ENCODE peak calls at places on chromosomes 7 and 10, in nine cellular contexts. C, P, M, E, N, O, D, H and Q are unnamed samples.

GRCh38 chr10:102753724-102754123 is 10.0 kb downstream of the WBP1L start:
- DNase-seq in M (no peak), N (no peak), C (no peak), D (no peak), H (no peak), E (no peak), P (no peak), O (no peak), Q (no peak)

GRCh38 chr10:90746829-90747228 is 111.0 kb downstream of the HTR7 start:
- DNase-seq in N (no peak), C (no peak), P (no peak), D (no peak), O (no peak), H (no peak), M (no peak), E (no peak), Q (no peak)

GRCh38 chr10:513393-513792 is 176.1 kb downstream of the DIP2C start:
- DNase-seq in H (no peak), D (no peak), E (peak; percentile 4), C (no peak), N (no peak), M (peak; percentile 16), O (peak; percentile 72), P (no peak), Q (no peak)

GRCh38 chr10:124728071-124728829 is 15.9 kb downstream of the FAM53B start:
- DNase-seq in D (no peak), C (no peak), O (peak; percentile 79), P (peak; percentile 53), H (peak; percentile 33), E (peak; percentile 64), M (peak; percentile 60), N (no peak), Q (no peak)

GRCh38 chr10:114404171-114405010 is at the start of gene AFAP1L2:
- DNase-seq in H (no peak), E (peak; percentile 54), P (no peak), N (no peak), D (no peak), C (peak; percentile 45), O (no peak), M (peak; percentile 78), Q (no peak)

GRCh38 chr10:3113343-3113720 is 46.0 kb downstream of the PFKP start:
- DNase-seq in H (no peak), M (no peak), P (no peak), C (no peak), N (no peak), D (no peak), O (no peak), E (no peak), Q (no peak)

GRCh38 chr10:129785536-129785981 is 178.5 kb downstream of the EBF3 start:
- DNase-seq in H (no peak), M (no peak), O (peak; percentile 71), D (no peak), P (no peak), E (no peak), C (no peak), N (no peak), Q (no peak)

GRCh38 chr7:147829021-147829420 is 761.5 kb upstream of the C7orf33 start:
- DNase-seq in N (no peak), C (no peak), O (no peak), E (no peak), H (no peak), P (no peak), M (no peak), D (no peak), Q (no peak)

GRCh38 chr10:63681965-63682704 is 160.9 kb downstream of the REEP3 start:
- DNase-seq in H (no peak), M (no peak), O (no peak), D (peak; percentile 65), N (no peak), E (peak; percentile 38), C (peak; percentile 86), P (no peak), Q (no peak)

GRCh38 chr10:85604136-85604725 is 762.4 kb downstream of the GRID1 start:
- DNase-seq in C (no peak), N (no peak), D (no peak), H (no peak), E (no peak), M (no peak), O (no peak), P (no peak), Q (no peak)

DNA sequence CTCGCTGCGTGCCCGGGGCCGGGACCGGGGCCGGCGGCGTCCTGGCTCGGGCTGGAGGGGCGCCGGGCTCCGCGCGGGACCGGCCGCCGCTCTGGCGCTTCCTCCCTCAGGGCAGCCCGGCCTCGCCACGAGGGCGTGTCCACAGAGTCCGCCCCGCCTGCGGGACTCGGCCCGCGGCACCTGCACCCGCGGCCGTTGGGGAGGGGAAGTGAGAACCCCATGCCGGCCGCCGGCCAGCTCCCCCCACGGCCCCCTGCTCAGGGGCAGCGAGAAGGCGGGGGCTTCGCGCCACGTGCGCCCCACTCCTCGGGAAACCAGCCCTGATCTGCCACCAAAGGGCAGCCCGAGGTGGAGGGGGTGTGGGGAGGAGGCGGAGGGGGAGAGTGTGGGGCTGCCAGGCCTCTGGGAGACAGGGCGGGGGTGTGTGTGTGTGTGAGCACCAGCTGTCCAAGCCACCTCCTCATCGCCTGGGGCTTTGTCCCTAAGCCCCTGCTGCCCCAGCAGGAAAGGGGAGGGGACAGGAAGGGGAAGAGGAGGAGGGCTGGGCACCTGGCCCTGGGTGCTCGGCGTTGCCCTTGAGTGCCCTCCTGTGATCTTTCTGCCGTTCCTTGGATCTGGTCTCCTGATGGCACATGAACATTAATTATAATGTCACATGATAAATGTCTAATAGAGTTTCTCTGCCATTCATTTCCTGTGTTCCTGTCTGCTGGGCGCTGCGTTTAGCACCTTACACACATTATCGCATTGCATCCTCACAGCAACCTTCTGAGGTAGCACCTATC is at the start of gene PIK3AP1:
- DNase-seq in O (peak; percentile 98), C (no peak), E (peak; percentile 74), D (no peak), H (peak; percentile 43), P (peak; percentile 80), N (no peak), M (peak; percentile 60), Q (peak; percentile 25)
- TF ChIP-seq POLR2A in O (no peak), C (no peak), E (no peak), D (no peak), H (no peak), P (no peak), N (peak; percentile 40), M (no peak), Q (no peak)

DNA sequence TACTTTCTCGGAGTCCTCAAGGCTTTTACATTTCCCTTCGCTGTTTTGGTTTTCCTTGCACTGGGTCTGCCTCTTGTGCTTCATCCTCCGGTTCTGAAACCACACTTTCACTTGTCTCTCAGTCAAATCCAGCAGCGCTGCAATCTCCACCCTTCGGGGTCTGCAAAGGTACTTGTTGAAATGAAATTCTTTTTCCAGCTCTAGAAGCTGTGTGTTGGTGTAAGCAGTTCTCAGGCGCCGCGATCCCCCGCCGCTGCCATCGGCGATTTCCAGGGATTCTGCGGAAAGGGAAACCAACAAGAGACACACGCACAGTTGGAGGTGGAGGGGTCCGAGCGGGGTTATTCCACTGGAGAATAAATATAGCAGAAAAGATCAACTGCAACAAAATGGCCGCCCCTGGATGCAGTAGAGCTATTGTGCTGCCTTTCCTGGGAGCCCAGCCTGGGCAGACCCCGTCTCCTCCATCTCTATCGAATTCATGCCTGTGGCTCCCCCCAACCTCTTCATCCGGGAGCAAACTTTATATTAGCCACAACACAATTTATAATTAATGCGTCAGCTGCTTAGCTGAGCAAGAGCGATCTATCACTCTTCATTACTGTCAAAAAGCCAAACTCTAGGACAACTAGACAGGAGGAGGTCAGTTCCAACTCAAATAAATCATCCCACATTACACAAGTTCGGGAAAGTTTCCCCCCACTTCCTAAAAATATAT is 1.1 kb downstream of the HOXA2 start:
- DNase-seq in E (no peak), H (no peak), D (no peak), M (peak; percentile 49), C (no peak), O (no peak), P (no peak), N (no peak), Q (no peak)
- H3K4me3 ChIP-seq in E (peak overlapping the region; percentile 27), H (peak overlapping the region; percentile 64), D (no peak overlapping the region), M (no peak overlapping the region), C (no peak overlapping the region), O (peak overlapping the region; percentile 23), P (peak overlapping the region; percentile 21), N (no peak overlapping the region), Q (no peak overlapping the region)

GRCh38 chr10:79444243-79445119 is 943 bp downstream of the ZCCHC24 start:
- DNase-seq in D (no peak), E (peak; percentile 89), N (no peak), M (peak; percentile 69), C (peak; percentile 61), P (peak; percentile 58), H (peak; percentile 72), O (peak; percentile 92), Q (peak; percentile 75)

GRCh38 chr10:79446451-79447020 is 1.1 kb upstream of the ZCCHC24 start:
- DNase-seq in D (no peak), H (peak; percentile 82), N (no peak), P (peak; percentile 27), C (peak; percentile 76), E (peak; percentile 84), M (peak; percentile 84), O (peak; percentile 92), Q (no peak)

GRCh38 chr10:79447911-79448731 is 2.7 kb upstream of the ZCCHC24 start:
- DNase-seq in H (peak; percentile 6), E (no peak), C (no peak), M (no peak), N (no peak), D (no peak), P (no peak), O (peak; percentile 70), Q (no peak)

GRCh38 chr10:79445217-79445707 is at the start of gene ZCCHC24:
- DNase-seq in H (peak; percentile 70), M (no peak), D (no peak), C (no peak), P (peak; percentile 54), E (peak; percentile 69), O (peak; percentile 94), N (no peak), Q (peak; percentile 57)

GRCh38 chr10:79445708-79446450 is 455 bp upstream of the ZCCHC24 start:
- DNase-seq in H (peak; percentile 100), N (peak; percentile 96), C (peak; percentile 99), P (peak; percentile 97), D (peak; percentile 98), M (peak; percentile 98), E (peak; percentile 99), O (peak; percentile 99), Q (peak; percentile 99)
- TF ChIP-seq POLR2A in H (peak; percentile 23), N (no peak), C (peak; percentile 45), P (no peak), D (no peak), M (peak; percentile 59), E (no peak), O (no peak), Q (peak; percentile 55)

DNA sequence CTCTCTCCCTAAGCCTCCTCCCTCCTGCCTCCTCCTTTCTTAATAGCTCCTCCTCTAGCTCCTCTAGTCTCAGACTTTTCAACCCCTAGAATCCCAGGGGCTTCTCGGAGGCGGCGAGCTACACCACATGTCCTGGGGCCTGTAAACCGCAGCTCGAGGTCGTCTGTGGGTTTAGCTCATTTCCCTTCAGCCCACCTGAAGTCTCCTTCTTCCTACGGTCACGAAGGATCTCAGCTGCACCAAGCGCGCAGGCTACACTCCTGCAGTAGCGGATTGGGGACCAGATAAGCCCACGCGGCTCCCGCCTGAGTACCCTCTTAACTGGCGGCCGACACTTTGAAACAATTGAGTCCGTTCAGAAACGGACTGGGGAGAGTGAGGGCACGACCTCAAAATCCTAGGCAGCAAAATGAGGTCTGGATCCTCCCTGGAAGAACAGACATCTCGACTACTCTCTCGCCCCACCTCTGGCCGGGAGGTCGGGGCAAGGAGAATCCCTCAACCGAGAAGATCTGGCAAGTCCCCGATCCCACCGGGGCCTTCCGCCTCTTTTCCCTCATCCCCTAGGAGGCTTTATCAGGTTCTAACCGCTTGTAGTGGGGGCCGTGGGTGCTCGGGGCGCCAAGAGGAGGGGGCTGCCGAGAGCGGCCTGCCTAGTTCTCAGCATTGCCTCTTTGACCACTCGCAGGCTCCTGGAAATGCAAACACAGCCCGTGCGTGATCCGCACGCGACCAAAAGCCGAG is 1.3 kb upstream of the SORCS3 start:
- DNase-seq in N (no peak), O (no peak), M (no peak), C (no peak), P (no peak), D (no peak), H (no peak), E (no peak), Q (no peak)
- H3K4me3 ChIP-seq in N (no peak overlapping the region), O (no peak overlapping the region), M (no peak overlapping the region), C (no peak overlapping the region), P (no peak overlapping the region), D (no peak overlapping the region), H (no peak overlapping the region), E (no peak overlapping the region), Q (no peak overlapping the region)